ENCODE peak calls at places on chromosomes 4 and X, in six cellular contexts. H, Q, N, J, V and T are unnamed samples.

GRCh38 chr4:115054836-115055235 is 58.6 kb downstream of the NDST4 start:
- DNase-seq in H (no peak), Q (no peak), V (no peak), N (peak; percentile 56), J (no peak), T (no peak)

GRCh38 chr4:150518559-150518958 is 63.4 kb upstream of the MAB21L2 start:
- DNase-seq in J (no peak), H (no peak), Q (peak; percentile 9), V (no peak), N (peak; percentile 78), T (peak; percentile 56)

GRCh38 chrX:105564536-105564935 is 257.8 kb upstream of the NRK start:
- DNase-seq in N (peak; percentile 69), V (no peak), H (no peak), Q (peak; percentile 47), J (no peak), T (peak; percentile 4)

GRCh38 chrX:18951032-18951431 is 32.9 kb downstream of the PHKA2 start:
- DNase-seq in V (no peak), Q (no peak), N (no peak), H (no peak), J (no peak), T (no peak)

GRCh38 chr4:71126719-71127118 is 133.3 kb downstream of the DCK start:
- DNase-seq in V (no peak), Q (peak; percentile 88), J (no peak), N (peak; percentile 85), H (no peak), T (peak; percentile 70)

GRCh38 chr4:73344106-73344505 is 60.0 kb upstream of the ALB start:
- DNase-seq in N (no peak), J (no peak), Q (no peak), V (no peak), H (no peak), T (no peak)

GRCh38 chrX:39736219-39737211 is 361.2 kb downstream of the BCOR start:
- DNase-seq in H (peak; percentile 89), V (no peak), Q (peak; percentile 90), N (peak; percentile 40), J (no peak), T (no peak)

GRCh38 chr4:8911311-8912088 is 39.9 kb upstream of the HMX1 start:
- DNase-seq in J (no peak), V (no peak), Q (peak; percentile 66), H (peak; percentile 5), N (no peak), T (no peak)

GRCh38 chr4:180058731-180059215 is 2184.4 kb upstream of the TENM3 start:
- DNase-seq in V (peak; percentile 71), Q (peak; percentile 12), N (peak; percentile 41), J (no peak), H (peak; percentile 71), T (no peak)

GRCh38 chrX:21708116-21708515 is 49.8 kb downstream of the SMPX start:
- DNase-seq in N (no peak), Q (no peak), J (no peak), H (no peak), V (no peak), T (no peak)

GRCh38 chr4:80197601-80198444 is 520 bp downstream of the PRDM8 start:
- DNase-seq in N (peak; percentile 35), Q (no peak), V (no peak), J (no peak), H (no peak), T (no peak)

GRCh38 chr4:157886650-157887049 is 286.2 kb downstream of the GASK1B start:
- DNase-seq in V (no peak), H (no peak), N (no peak), J (no peak), Q (no peak), T (no peak)

GRCh38 chrX:96211953-96212352 is 472.7 kb upstream of the DIAPH2 start:
- DNase-seq in Q (no peak), N (no peak), H (no peak), V (peak; percentile 39), J (no peak), T (no peak)

GRCh38 chr4:8156617-8157016 is 2.0 kb downstream of the ABLIM2 start:
- DNase-seq in Q (no peak), V (no peak), N (no peak), H (no peak), J (no peak), T (no peak)

GRCh38 chr4:129233691-129234090 is 137.7 kb downstream of the C4orf33 start:
- DNase-seq in H (no peak), Q (no peak), J (no peak), N (no peak), V (no peak), T (no peak)

GRCh38 chrX:96435636-96436035 is 249.0 kb upstream of the DIAPH2 start:
- DNase-seq in H (no peak), N (no peak), Q (peak; percentile 16), V (no peak), J (no peak), T (no peak)

GRCh38 chrX:2572740-2573139 is 72.0 kb upstream of the DHRSX start:
- DNase-seq in Q (no peak), V (no peak), J (no peak), N (peak; percentile 45), H (no peak), T (no peak)

GRCh38 chr4:138035781-138036258 is 206.3 kb downstream of the SLC7A11 start:
- DNase-seq in J (no peak), N (peak; percentile 71), V (peak; percentile 86), H (no peak), Q (peak; percentile 73), T (no peak)

GRCh38 chrX:65241059-65241721 is 264.9 kb upstream of the ZC4H2 start:
- DNase-seq in N (peak; percentile 0), H (no peak), J (no peak), V (no peak), Q (no peak), T (no peak)

GRCh38 chr4:136687596-136687995 is 844.7 kb downstream of the PCDH18 start:
- DNase-seq in H (no peak), N (no peak), Q (no peak), V (no peak), J (no peak), T (no peak)

GRCh38 chr4:169885893-169886292 is 128.1 kb upstream of the HPF1 start:
- DNase-seq in J (no peak), N (no peak), Q (no peak), H (no peak), V (no peak), T (no peak)

GRCh38 chr4:48152259-48152658 is 18.2 kb upstream of the TXK start:
- DNase-seq in J (no peak), V (no peak), N (no peak), H (no peak), Q (no peak), T (no peak)

GRCh38 chr4:48149971-48150370 is 15.9 kb upstream of the TXK start:
- DNase-seq in N (no peak), J (no peak), V (no peak), H (no peak), Q (no peak), T (no peak)

DNA sequence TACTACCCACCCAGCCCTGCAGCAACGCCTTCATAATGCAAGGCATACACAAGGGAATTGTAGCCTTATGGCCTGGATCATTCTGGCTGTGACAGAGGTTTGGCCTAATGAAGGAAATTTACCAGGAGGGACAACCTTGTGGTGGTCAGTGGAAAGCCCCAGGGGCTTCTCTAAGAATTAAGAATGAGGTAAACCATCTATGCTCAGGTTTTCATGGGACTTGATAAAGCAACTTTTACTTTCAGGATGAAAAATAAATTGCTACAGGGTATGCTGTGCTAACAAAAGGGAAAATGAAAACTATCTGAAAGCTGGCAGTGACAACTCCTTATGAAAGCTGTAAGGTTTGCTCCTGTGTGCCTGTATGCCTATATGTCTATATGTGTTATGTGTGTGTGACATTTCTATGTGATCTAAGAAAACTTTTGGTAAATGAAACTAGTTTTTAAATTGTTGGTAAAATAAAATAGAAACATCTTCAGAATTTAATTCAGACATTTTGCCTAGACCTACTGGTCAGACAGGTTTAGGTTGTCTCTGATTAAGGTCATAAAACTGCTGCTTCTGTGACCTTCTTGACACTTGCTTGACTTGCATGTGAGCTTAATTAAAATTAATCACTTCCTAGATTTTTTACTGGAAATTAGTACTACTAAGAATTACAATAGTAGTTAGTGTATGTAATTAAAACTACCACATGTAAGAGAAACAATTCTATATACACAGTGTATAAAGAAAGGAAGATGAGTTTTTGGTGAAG is 19.9 kb upstream of the TXK start:
- DNase-seq in V (no peak), N (no peak), Q (no peak), H (no peak), J (no peak), T (no peak)
- H3K4me3 ChIP-seq in V (no peak overlapping the region), N (no peak overlapping the region), Q (no peak overlapping the region), H (no peak overlapping the region), J (no peak overlapping the region), T (no peak overlapping the region)

GRCh38 chr4:112518675-112519074 is 2.7 kb upstream of the NEUROG2 start:
- DNase-seq in Q (no peak), V (no peak), H (no peak), N (no peak), J (no peak), T (no peak)

GRCh38 chr4:112516076-112516385 is at the start of gene NEUROG2:
- DNase-seq in N (no peak), J (no peak), H (no peak), V (no peak), Q (no peak), T (no peak)

GRCh38 chr4:112516401-112517066 is 554 bp upstream of the NEUROG2 start:
- DNase-seq in J (no peak), V (peak; percentile 54), N (no peak), Q (no peak), H (no peak), T (no peak)

GRCh38 chr4:112517911-112518310 is 1.9 kb upstream of the NEUROG2 start:
- DNase-seq in Q (no peak), J (no peak), V (peak; percentile 64), N (no peak), H (no peak), T (no peak)

GRCh38 chr4:112517067-112517588 is 1.1 kb upstream of the NEUROG2 start:
- DNase-seq in V (no peak), J (no peak), N (no peak), Q (no peak), H (no peak), T (no peak)
- TF ChIP-seq CTCF in V (peak; percentile 23), J (no peak), N (no peak), Q (no peak), H (no peak), T (no peak)

GRCh38 chr4:2402453-2402852 is 16.0 kb downstream of the ZFYVE28 start:
- DNase-seq in N (no peak), H (no peak), J (no peak), Q (no peak), V (no peak), T (no peak)

GRCh38 chr4:2401610-2401983 is 16.8 kb downstream of the ZFYVE28 start:
- DNase-seq in Q (no peak), J (no peak), H (no peak), V (no peak), N (no peak), T (no peak)

GRCh38 chr4:2402941-2403340 is 15.5 kb downstream of the ZFYVE28 start:
- DNase-seq in H (no peak), J (no peak), N (no peak), V (no peak), Q (no peak), T (no peak)

GRCh38 chr4:2400841-2401609 is 17.4 kb downstream of the ZFYVE28 start:
- DNase-seq in J (no peak), V (no peak), Q (no peak), H (peak; percentile 35), N (no peak), T (no peak)

GRCh38 chr4:2402053-2402452 is 16.4 kb downstream of the ZFYVE28 start:
- DNase-seq in Q (peak; percentile 40), J (no peak), H (peak; percentile 68), N (peak; percentile 55), V (no peak), T (no peak)
- H3K4me3 ChIP-seq in Q (peak overlapping the region; percentile 45), J (peak overlapping the region; percentile 56), H (no peak overlapping the region), N (no peak overlapping the region), V (no peak overlapping the region), T (peak overlapping the region; percentile 22)

GRCh38 chrX:51802917-51803688 is 59.9 kb downstream of the GSPT2 start:
- DNase-seq in V (peak; percentile 70), Q (peak; percentile 61), H (peak; percentile 49), N (peak; percentile 64), J (peak; percentile 36), T (peak; percentile 7)
- TF ChIP-seq CTCF in V (peak; percentile 33), Q (peak; percentile 29), H (no peak), N (no peak), J (no peak), T (peak; percentile 44)